ENCODE peak calls at places on chromosome 20, in four cellular contexts. S is IMR-90, I is trophoblast cell, X is H1. Q is an unnamed sample.

GRCh38 chr20:11193241-11193640 is 519.4 kb upstream of the JAG1 start:
- DNase-seq in I (no peak), X (no peak), S (peak; percentile 15), Q (no peak)

GRCh38 chr20:36355469-36356171 is 49.5 kb downstream of the DLGAP4 start:
- DNase-seq in X (no peak), I (no peak), S (no peak), Q (no peak)

GRCh38 chr20:12130781-12131180 is 213.1 kb downstream of the BTBD3 start:
- DNase-seq in X (no peak), I (no peak), S (no peak), Q (no peak)

GRCh38 chr20:3000852-3001523 is 42.4 kb upstream of the GNRH2 start:
- DNase-seq in I (peak; percentile 33), S (peak; percentile 75), X (no peak), Q (peak; percentile 30)

GRCh38 chr20:33465536-33466302 is 22.2 kb upstream of the SNTA1 start:
- DNase-seq in I (no peak), S (no peak), X (no peak), Q (no peak)

GRCh38 chr20:35463455-35464300 is 8.3 kb downstream of the CEP250 start:
- DNase-seq in X (no peak), I (peak; percentile 53), S (peak; percentile 71), Q (peak; percentile 70)

GRCh38 chr20:12928755-12929401 is 79.9 kb upstream of the SPTLC3 start:
- DNase-seq in I (no peak), S (peak; percentile 87), X (no peak), Q (no peak)

GRCh38 chr20:46828471-46828870 is 66.2 kb upstream of the EYA2 start:
- DNase-seq in X (no peak), S (peak; percentile 88), I (no peak), Q (no peak)

GRCh38 chr20:44068780-44069191 is 118.2 kb downstream of the JPH2 start:
- DNase-seq in S (no peak), X (no peak), I (no peak), Q (no peak)

GRCh38 chr20:57007171-57007540 is 259.3 kb downstream of the BMP7 start:
- DNase-seq in S (no peak), X (no peak), I (no peak), Q (no peak)

GRCh38 chr20:2131366-2131765 is 29.7 kb downstream of the STK35 start:
- DNase-seq in S (peak; percentile 86), I (peak; percentile 33), X (no peak), Q (no peak)

GRCh38 chr20:8735014-8735413 is 333.9 kb upstream of the PLCB4 start:
- DNase-seq in I (no peak), S (no peak), X (no peak), Q (no peak)

GRCh38 chr20:57072184-57072583 is 194.3 kb downstream of the BMP7 start:
- DNase-seq in X (no peak), S (no peak), I (no peak), Q (no peak)

GRCh38 chr20:31606928-31607639 is 2.0 kb downstream of the ID1 start:
- DNase-seq in X (no peak), S (peak; percentile 67), I (peak; percentile 84), Q (no peak)

GRCh38 chr20:19433371-19434316 is 221.2 kb downstream of the SLC24A3 start:
- DNase-seq in S (no peak), X (no peak), I (peak; percentile 71), Q (no peak)

GRCh38 chr20:32842688-32843524 is 15.8 kb upstream of the EFCAB8 start:
- DNase-seq in S (no peak), X (no peak), I (no peak), Q (no peak)

GRCh38 chr20:40493551-40493950 is 195.5 kb downstream of the MAFB start:
- DNase-seq in S (no peak), I (peak; percentile 50), X (no peak), Q (no peak)

GRCh38 chr20:14741616-14742015 is 404.2 kb upstream of the FLRT3 start:
- DNase-seq in S (no peak), I (no peak), X (no peak), Q (no peak)

GRCh38 chr20:53355790-53356189 is 237.8 kb downstream of the ZNF217 start:
- DNase-seq in X (no peak), I (no peak), S (no peak), Q (no peak)

GRCh38 chr20:46674253-46675083 is 14.8 kb downstream of the TP53RK start:
- DNase-seq in I (no peak), X (no peak), S (no peak), Q (no peak)

GRCh38 chr20:15627501-15627903 is 945.7 kb downstream of the KIF16B start:
- DNase-seq in S (no peak), I (no peak), X (peak; percentile 29), Q (no peak)

GRCh38 chr20:34058831-34059230 is 53.2 kb downstream of the EIF2S2 start:
- DNase-seq in X (no peak), I (no peak), S (peak; percentile 23), Q (no peak)

GRCh38 chr20:46784450-46785127 is 75.1 kb downstream of the SLC2A10 start:
- DNase-seq in I (no peak), S (peak; percentile 63), X (no peak), Q (no peak)

GRCh38 chr20:3924304-3925112 is 35.3 kb downstream of the PANK2 start:
- DNase-seq in X (no peak), I (no peak), S (no peak), Q (no peak)

GRCh38 chr20:23019403-23019802 is 15.7 kb upstream of the SSTR4 start:
- DNase-seq in I (no peak), X (no peak), S (no peak), Q (no peak)

GRCh38 chr20:12925214-12925755 is 83.5 kb upstream of the SPTLC3 start:
- DNase-seq in I (peak; percentile 58), X (no peak), S (peak; percentile 85), Q (peak; percentile 63)

GRCh38 chr20:25177890-25178321 is 17.6 kb upstream of the ENTPD6 start:
- DNase-seq in S (no peak), X (no peak), I (no peak), Q (no peak)

GRCh38 chr20:22810030-22810429 is 225.1 kb upstream of the SSTR4 start:
- DNase-seq in S (no peak), I (no peak), X (no peak), Q (no peak)

GRCh38 chr20:44215125-44215524 is 4.6 kb upstream of the OSER1 start:
- DNase-seq in S (peak; percentile 62), X (no peak), I (peak; percentile 43), Q (peak; percentile 26)

GRCh38 chr20:63394069-63394468 is 32.9 kb upstream of the CHRNA4 start:
- DNase-seq in S (no peak), X (peak; percentile 41), I (no peak), Q (no peak)

GRCh38 chr20:37849169-37849568 is 53.8 kb upstream of the VSTM2L start:
- DNase-seq in I (no peak), X (no peak), S (no peak), Q (no peak)

GRCh38 chr20:37846573-37846972 is 56.4 kb upstream of the VSTM2L start:
- DNase-seq in I (no peak), S (no peak), X (no peak), Q (peak; percentile 24)

GRCh38 chr20:37845261-37845681 is 57.7 kb upstream of the VSTM2L start:
- DNase-seq in I (no peak), S (no peak), X (no peak), Q (no peak)

GRCh38 chr20:37848706-37849105 is 54.2 kb upstream of the VSTM2L start:
- DNase-seq in I (no peak), X (no peak), S (no peak), Q (no peak)

DNA sequence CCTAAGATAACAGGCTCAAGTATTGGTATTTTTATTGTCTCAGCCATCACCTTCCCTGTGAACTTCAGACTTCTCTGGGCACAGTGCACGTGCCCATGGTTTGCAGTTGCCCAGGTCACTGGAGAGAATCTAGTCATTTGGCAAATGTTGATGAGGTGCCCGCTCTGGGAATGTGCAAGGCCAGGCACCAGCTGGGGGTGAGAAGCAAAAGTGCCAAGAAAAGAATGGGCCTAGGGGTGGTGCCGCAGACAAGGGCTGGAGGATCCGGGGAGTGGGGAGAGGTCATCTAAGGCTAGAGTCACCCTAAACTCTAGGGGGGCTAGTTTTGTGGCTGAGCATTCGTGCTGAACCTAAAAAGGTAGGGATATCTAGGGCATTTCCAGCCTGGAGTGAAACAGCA is 57.0 kb upstream of the VSTM2L start:
- DNase-seq in X (no peak), I (no peak), S (no peak), Q (no peak)
- H2BK5ac ChIP-seq in X (peak overlapping the region; percentile 19), I (no peak overlapping the region), S (no peak overlapping the region), Q (no peak overlapping the region)

GRCh38 chr20:49323622-49324238 is 45.9 kb upstream of the ZNFX1 start:
- DNase-seq in S (peak; percentile 74), X (no peak), I (no peak), Q (no peak)
- H4K91ac ChIP-seq in S (no peak overlapping the region), X (no peak overlapping the region), I (no peak overlapping the region), Q (no peak overlapping the region)

DNA sequence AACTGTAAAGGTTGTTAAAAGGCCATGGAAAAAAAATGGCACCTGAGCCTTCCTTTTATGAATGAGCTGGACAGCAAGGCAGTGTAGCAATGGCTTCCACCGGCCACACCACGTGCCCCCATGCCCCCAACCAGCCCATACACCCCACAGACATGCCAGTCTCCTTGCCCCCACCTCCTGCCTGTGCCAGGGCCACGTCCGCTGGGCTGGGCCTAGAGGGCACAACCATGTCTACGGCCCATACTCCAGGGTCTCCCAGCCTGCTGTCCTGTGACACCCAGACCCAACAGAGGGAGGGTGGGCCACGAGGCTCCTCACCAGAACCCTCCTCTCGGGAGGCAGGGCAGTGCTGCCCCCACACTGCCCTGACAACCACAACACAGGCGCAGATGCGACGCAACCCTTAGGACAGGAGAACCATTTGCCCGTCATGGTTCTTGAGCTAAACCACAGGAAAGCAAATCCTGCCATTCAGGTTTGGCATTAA is 50.7 kb downstream of the TAF4 start:
- DNase-seq in S (no peak), X (no peak), I (no peak), Q (no peak)
- H3K23ac ChIP-seq in S (no peak overlapping the region), X (no peak overlapping the region), I (no peak overlapping the region), Q (peak overlapping the region; percentile 94)

GRCh38 chr20:54433653-54434052 is 41.7 kb upstream of the DOK5 start:
- DNase-seq in S (no peak), X (no peak), I (no peak), Q (no peak)

GRCh38 chr20:54432966-54433365 is 42.4 kb upstream of the DOK5 start:
- DNase-seq in X (no peak), S (no peak), I (no peak), Q (no peak)

GRCh38 chr20:54431545-54431944 is 43.8 kb upstream of the DOK5 start:
- DNase-seq in X (no peak), I (no peak), S (no peak), Q (peak; percentile 11)

DNA sequence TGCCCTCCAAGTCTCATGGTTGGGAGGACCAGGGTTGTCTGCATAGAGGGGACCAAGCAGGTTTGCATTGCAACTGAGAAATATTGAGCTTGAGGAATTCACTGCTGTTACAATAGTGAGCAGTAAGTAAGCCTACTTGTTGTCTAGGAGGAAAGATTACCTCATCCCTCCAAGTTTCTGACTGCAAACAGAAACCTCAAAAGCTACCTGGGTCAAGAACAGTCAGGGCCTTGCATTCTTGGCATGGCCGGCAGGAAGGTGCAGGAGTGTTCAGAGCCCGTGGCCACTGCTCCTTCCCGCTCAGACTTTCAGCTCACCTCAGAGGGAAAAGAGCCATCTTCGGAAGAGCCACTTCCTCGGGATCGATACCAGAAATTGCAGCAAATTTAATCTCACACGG is 46.0 kb upstream of the DOK5 start:
- DNase-seq in S (no peak), I (no peak), X (no peak), Q (no peak)
- H2BK5ac ChIP-seq in S (no peak overlapping the region), I (no peak overlapping the region), X (no peak overlapping the region), Q (no peak overlapping the region)